ENCODE peak calls at places on chromosomes 13 and 19, in four cellular contexts. Q is hepatocyte, J is pancreas, I is bronchial epithelial cell. Z is an unnamed sample.

GRCh38 chr13:47672245-47672975 is 328.7 kb downstream of the SUCLA2 start:
- DNase-seq in Q (no peak), J (no peak), I (no peak), Z (peak)

GRCh38 chr13:106348032-106348431 is 187.4 kb downstream of the EFNB2 start:
- DNase-seq in Q (peak), J (no peak), I (peak), Z (peak)

GRCh38 chr13:22748866-22749586 is 431.8 kb upstream of the SGCG start:
- DNase-seq in Q (no peak), J (no peak), I (peak), Z (no peak)

GRCh38 chr13:86572115-86572514 is 772.9 kb upstream of the SLITRK6 start:
- DNase-seq in Q (no peak), J (no peak), I (peak), Z (peak)

GRCh38 chr13:113040597-113041292 is 64.8 kb upstream of the F7 start:
- DNase-seq in Q (no peak), J (peak), I (no peak), Z (no peak)

GRCh38 chr19:1587872-1588271 is 4.8 kb downstream of the MBD3 start:
- DNase-seq in Q (no peak), J (no peak), I (no peak), Z (no peak)

GRCh38 chr13:40376867-40377266 is 289.6 kb downstream of the FOXO1 start:
- DNase-seq in Q (no peak), J (no peak), I (no peak), Z (peak)

GRCh38 chr13:31944262-31945160 is 87.1 kb upstream of the FRY start:
- DNase-seq in Q (no peak), J (no peak), I (no peak), Z (no peak)

GRCh38 chr13:27708325-27708724 is 84.0 kb upstream of the GSX1 start:
- DNase-seq in Q (no peak), J (no peak), I (no peak), Z (no peak)

GRCh38 chr13:45737571-45738002 is 35.5 kb downstream of the CBY2 start:
- DNase-seq in Q (no peak), J (no peak), I (no peak), Z (no peak)

GRCh38 chr19:33210266-33210940 is 15.2 kb downstream of the SLC7A10 start:
- DNase-seq in Q (no peak), J (peak), I (no peak), Z (no peak)

GRCh38 chr19:14544977-14545715 is 15.8 kb downstream of the TECR start:
- DNase-seq in Q (peak), J (peak), I (no peak), Z (no peak)

GRCh38 chr13:49649244-49649962 is 21.1 kb downstream of the ARL11 start:
- DNase-seq in Q (peak), J (no peak), I (peak), Z (peak)
- TF ChIP-seq CTCF in Q (peak), J (no peak), I (peak), Z (peak)

GRCh38 chr19:55384576-55385235 is 614 bp upstream of the TMEM238 start:
- DNase-seq in Q (no peak), J (no peak), I (no peak), Z (no peak)

GRCh38 chr19:55383789-55384575 is at the start of gene TMEM238:
- DNase-seq in Q (peak), J (peak), I (peak), Z (peak)

GRCh38 chr19:55382013-55382412 is 2.1 kb downstream of the TMEM238 start:
- DNase-seq in Q (no peak), J (no peak), I (no peak), Z (no peak)

GRCh38 chr19:55382522-55383054 is 1.5 kb downstream of the TMEM238 start:
- DNase-seq in Q (no peak), J (no peak), I (no peak), Z (no peak)

DNA sequence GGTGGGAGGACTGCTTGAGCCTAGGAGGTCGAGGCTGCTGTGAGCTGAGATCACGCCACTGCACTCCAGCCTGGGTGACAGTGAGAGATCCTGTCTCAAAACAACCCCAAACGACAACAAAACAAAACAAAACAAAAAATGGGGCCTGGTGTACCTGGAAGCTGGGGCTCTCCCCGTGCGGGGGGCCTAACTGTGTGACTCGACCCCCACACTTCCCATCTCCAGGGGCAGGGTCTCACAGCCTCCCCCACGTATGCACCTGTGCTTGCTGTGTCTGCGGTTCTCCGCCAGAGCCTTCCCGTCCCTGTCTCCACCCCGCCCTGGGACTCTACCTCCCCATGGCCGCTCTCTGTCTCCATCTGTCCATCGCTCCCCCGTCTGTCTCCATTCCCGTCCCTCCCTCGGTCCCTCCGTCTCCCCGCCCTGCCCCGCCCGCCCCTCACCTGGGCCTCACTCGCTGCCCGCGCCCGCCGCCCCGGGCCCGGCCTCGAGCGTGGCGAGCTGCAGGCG is 758 bp downstream of the TMEM238 start:
- DNase-seq in Q (no peak), J (no peak), I (no peak), Z (no peak)
- H3K4me3 ChIP-seq in Q (peak), J (peak), I (peak), Z (no peak)

GRCh38 chr19:35539314-35539713 is 6.1 kb downstream of the GAPDHS start:
- DNase-seq in Q (no peak), J (no peak), I (no peak), Z (no peak)

GRCh38 chr19:35531291-35531690 is 2.0 kb upstream of the GAPDHS start:
- DNase-seq in Q (no peak), J (no peak), I (peak), Z (no peak)

GRCh38 chr19:35533822-35534521 is 716 bp downstream of the GAPDHS start:
- DNase-seq in Q (peak), J (no peak), I (no peak), Z (peak)

GRCh38 chr19:35533201-35533821 is at the start of gene GAPDHS:
- DNase-seq in Q (no peak), J (no peak), I (no peak), Z (no peak)

GRCh38 chr19:35534803-35535480 is 1.7 kb downstream of the GAPDHS start:
- DNase-seq in Q (no peak), J (no peak), I (no peak), Z (no peak)
- TF ChIP-seq CTCF in Q (no peak), J (no peak), I (no peak), Z (no peak)

DNA sequence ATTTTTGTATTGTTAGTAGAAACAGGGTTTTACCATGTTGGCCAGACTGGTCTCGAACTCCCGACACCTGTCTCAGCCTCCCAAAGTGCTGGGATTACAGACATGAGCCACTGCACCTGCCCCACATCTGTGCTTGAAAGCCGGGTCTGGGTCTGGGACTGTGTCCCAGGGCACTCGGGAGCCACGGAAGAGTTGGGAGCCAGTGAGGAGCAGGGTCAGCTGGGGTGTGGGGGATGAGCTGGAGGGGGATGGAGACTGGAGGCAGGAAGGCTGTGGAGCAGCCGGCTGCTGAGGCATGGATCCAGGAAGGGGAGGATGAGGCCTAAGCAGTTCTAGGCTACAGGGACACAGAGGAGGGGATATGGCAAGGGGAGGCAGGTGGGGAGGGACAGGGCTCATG is 10.7 kb upstream of the SPACA4 start:
- DNase-seq in Q (no peak), J (no peak), I (no peak), Z (no peak)
- H3K4me3 ChIP-seq in Q (no peak), J (no peak), I (no peak), Z (no peak)

DNA sequence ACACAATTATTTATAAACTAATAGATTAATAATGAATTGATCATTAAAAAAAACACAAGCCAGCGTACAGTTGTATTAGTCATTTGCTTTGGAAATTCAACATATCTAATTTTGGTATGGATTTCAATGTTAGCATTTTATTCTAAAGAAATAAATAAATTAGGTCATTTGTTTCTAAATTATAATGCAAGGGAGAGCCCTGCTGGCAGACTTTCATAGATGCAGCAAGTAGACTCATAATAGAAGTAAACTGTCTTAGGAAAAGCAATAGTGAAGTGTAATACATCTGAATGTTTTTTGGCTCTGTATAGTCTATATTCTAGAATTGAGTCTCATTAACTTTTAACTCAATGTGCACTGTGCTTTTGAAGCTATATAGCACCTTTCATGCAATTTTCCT is 982.4 kb upstream of the MIR17HG start:
- DNase-seq in Q (peak), J (no peak), I (no peak), Z (peak)
- TF ChIP-seq CTCF in Q (peak), J (no peak), I (no peak), Z (peak)

GRCh38 chr19:39479916-39480315 is 722 bp upstream of the TIMM50 start:
- DNase-seq in Q (no peak), J (no peak), I (peak), Z (no peak)
- H3K4me3 ChIP-seq in Q (no peak), J (peak), I (peak), Z (peak)

GRCh38 chr19:5026706-5027273 is 57.9 kb downstream of the KDM4B start:
- DNase-seq in Q (no peak), J (no peak), I (no peak), Z (no peak)
- TF ChIP-seq CTCF in Q (peak), J (no peak), I (no peak), Z (peak)